ENCODE peak calls at places on chromosomes 16 and 17, in six cellular contexts. K is spleen; R is islet precursor cell; U is WTC11; S is kidney; E is effector CD4-positive, alpha-beta T cell. W is an unnamed sample.

GRCh38 chr16:3460585-3460984 is 17.1 kb downstream of the NAA60 start:
- DNase-seq in K (no peak), R (no peak), U (no peak), S (peak), E (no peak), W (no peak)

GRCh38 chr17:12730931-12731521 is 58.3 kb upstream of the ARHGAP44 start:
- DNase-seq in K (no peak), R (peak), U (peak), S (peak), E (no peak), W (no peak)

GRCh38 chr16:86044241-86044671 is 145.3 kb downstream of the IRF8 start:
- DNase-seq in K (peak), R (peak), U (peak), S (peak), E (no peak), W (peak)

GRCh38 chr16:12193688-12194087 is 217.2 kb downstream of the SNX29 start:
- DNase-seq in K (no peak), R (no peak), U (no peak), S (no peak), E (no peak), W (no peak)

GRCh38 chr17:42618442-42619150 is 9.1 kb downstream of the TUBG1 start:
- DNase-seq in K (no peak), R (peak), U (peak), S (no peak), E (no peak), W (no peak)

GRCh38 chr16:68664297-68664696 is 19.2 kb downstream of the CDH3 start:
- DNase-seq in K (no peak), R (no peak), U (no peak), S (no peak), E (no peak), W (no peak)

GRCh38 chr16:50778284-50779163 is 36.6 kb downstream of the CYLD start:
- DNase-seq in K (no peak), R (no peak), U (no peak), S (no peak), E (no peak), W (no peak)

GRCh38 chr17:4407851-4408250 is 25.9 kb upstream of the SPNS3 start:
- DNase-seq in K (no peak), R (peak), U (no peak), S (no peak), E (no peak), W (peak)

GRCh38 chr17:76370261-76370993 is 14.0 kb upstream of the SPHK1 start:
- DNase-seq in K (no peak), R (peak), U (no peak), S (peak), E (no peak), W (no peak)

W was measured in chondrocyte.